ENCODE peak calls at places on chromosome 11, in four cellular contexts. One of them, this sample, is unnamed.
A peak's percentile ranks its signal among the peaks of the same experiment; 100 is the strongest.

GRCh38 chr11:34840736-34841386 is 75.3 kb downstream of the APIP start:
- DNase-seq in HCT116: peak; percentile 62
- DNase-seq in neural progenitor cell: peak; percentile 46
- DNase-seq in nephron progenitor cell: no peak
- DNase-seq in this sample: no peak

GRCh38 chr11:17927643-17928343 is 85.1 kb downstream of the SERGEF start:
- DNase-seq in HCT116: no peak
- DNase-seq in nephron progenitor cell: no peak
- DNase-seq in neural progenitor cell: no peak
- DNase-seq in this sample: no peak

GRCh38 chr11:31806186-31806943 is 4.8 kb downstream of the PAX6 start:
- DNase-seq in neural progenitor cell: peak; percentile 45
- DNase-seq in HCT116: no peak
- DNase-seq in nephron progenitor cell: no peak
- DNase-seq in this sample: no peak

GRCh38 chr11:57094206-57094940 is 87.4 kb upstream of the LRRC55 start:
- DNase-seq in neural progenitor cell: no peak
- DNase-seq in nephron progenitor cell: no peak
- DNase-seq in HCT116: no peak
- DNase-seq in this sample: no peak

GRCh38 chr11:44944181-44944852 is 6.4 kb downstream of the TP53I11 start:
- DNase-seq in neural progenitor cell: peak; percentile 52
- DNase-seq in HCT116: no peak
- DNase-seq in nephron progenitor cell: no peak
- DNase-seq in this sample: no peak

GRCh38 chr11:48037709-48038468 is 57.5 kb downstream of the PTPRJ start:
- DNase-seq in HCT116: no peak
- DNase-seq in neural progenitor cell: no peak
- DNase-seq in nephron progenitor cell: no peak
- DNase-seq in this sample: no peak

GRCh38 chr11:96680515-96680914 is 290.7 kb downstream of the JRKL start:
- DNase-seq in HCT116: no peak
- DNase-seq in neural progenitor cell: no peak
- DNase-seq in nephron progenitor cell: no peak
- DNase-seq in this sample: no peak

GRCh38 chr11:95149659-95150294 is 60.1 kb downstream of the ENDOD1 start:
- DNase-seq in neural progenitor cell: peak; percentile 90
- DNase-seq in nephron progenitor cell: peak; percentile 19
- DNase-seq in HCT116: peak; percentile 90
- DNase-seq in this sample: peak; percentile 41

GRCh38 chr11:41486436-41486835 is 27.0 kb upstream of the LRRC4C start:
- DNase-seq in neural progenitor cell: no peak
- DNase-seq in HCT116: no peak
- DNase-seq in nephron progenitor cell: no peak
- DNase-seq in this sample: no peak

GRCh38 chr11:14132312-14132711 is 169.8 kb downstream of the SPON1 start:
- DNase-seq in HCT116: no peak
- DNase-seq in nephron progenitor cell: no peak
- DNase-seq in neural progenitor cell: no peak
- DNase-seq in this sample: no peak

GRCh38 chr11:86671386-86672006 is 920 bp downstream of the ME3 start:
- DNase-seq in neural progenitor cell: peak; percentile 47
- DNase-seq in HCT116: no peak
- DNase-seq in nephron progenitor cell: peak; percentile 51
- DNase-seq in this sample: peak; percentile 5

GRCh38 chr11:13314676-13315394 is 37.2 kb downstream of the BMAL1 start:
- DNase-seq in neural progenitor cell: peak; percentile 57
- DNase-seq in HCT116: no peak
- DNase-seq in nephron progenitor cell: no peak
- DNase-seq in this sample: no peak

GRCh38 chr11:73963861-73964260 is 13.0 kb downstream of the DNAJB13 start:
- DNase-seq in nephron progenitor cell: no peak
- DNase-seq in HCT116: no peak
- DNase-seq in neural progenitor cell: no peak
- DNase-seq in this sample: no peak

GRCh38 chr11:127737499-127737898 is 736.9 kb upstream of the KIRREL3 start:
- DNase-seq in HCT116: no peak
- DNase-seq in neural progenitor cell: no peak
- DNase-seq in nephron progenitor cell: no peak
- DNase-seq in this sample: no peak

GRCh38 chr11:130653838-130654601 is 205.6 kb downstream of the ADAMTS15 start:
- DNase-seq in nephron progenitor cell: peak; percentile 37
- DNase-seq in neural progenitor cell: no peak
- DNase-seq in HCT116: no peak
- DNase-seq in this sample: no peak

GRCh38 chr11:87224486-87224885 is 186.8 kb downstream of the TMEM135 start:
- DNase-seq in HCT116: no peak
- DNase-seq in nephron progenitor cell: no peak
- DNase-seq in neural progenitor cell: no peak
- DNase-seq in this sample: no peak

GRCh38 chr11:86041975-86042378 is 26.9 kb downstream of the PICALM start:
- DNase-seq in neural progenitor cell: peak; percentile 88
- DNase-seq in HCT116: peak; percentile 76
- DNase-seq in nephron progenitor cell: peak; percentile 67
- DNase-seq in this sample: peak; percentile 67

GRCh38 chr11:57482782-57483569 is 22.6 kb downstream of the RTN4RL2 start:
- DNase-seq in nephron progenitor cell: peak; percentile 88
- DNase-seq in HCT116: no peak
- DNase-seq in neural progenitor cell: peak; percentile 83
- DNase-seq in this sample: peak; percentile 75

GRCh38 chr11:101429708-101430107 is 154.1 kb downstream of the TRPC6 start:
- DNase-seq in HCT116: no peak
- DNase-seq in neural progenitor cell: no peak
- DNase-seq in nephron progenitor cell: no peak
- DNase-seq in this sample: no peak

GRCh38 chr11:95155385-95155784 is 65.7 kb downstream of the ENDOD1 start:
- DNase-seq in HCT116: no peak
- DNase-seq in neural progenitor cell: no peak
- DNase-seq in nephron progenitor cell: no peak
- DNase-seq in this sample: no peak

GRCh38 chr11:114075891-114076441 is 16.5 kb downstream of the ZBTB16 start:
- DNase-seq in nephron progenitor cell: peak; percentile 69
- DNase-seq in neural progenitor cell: peak; percentile 71
- DNase-seq in HCT116: peak; percentile 6
- DNase-seq in this sample: peak; percentile 66

GRCh38 chr11:22671751-22672150 is 5.3 kb downstream of the GAS2 start:
- DNase-seq in nephron progenitor cell: no peak
- DNase-seq in neural progenitor cell: no peak
- DNase-seq in HCT116: no peak
- DNase-seq in this sample: no peak

GRCh38 chr11:689630-690029 is 5.4 kb downstream of the DEAF1 start:
- DNase-seq in neural progenitor cell: no peak
- DNase-seq in HCT116: no peak
- DNase-seq in nephron progenitor cell: no peak
- DNase-seq in this sample: no peak

GRCh38 chr11:131824766-131825165 is 454.4 kb downstream of the NTM start:
- DNase-seq in nephron progenitor cell: no peak
- DNase-seq in neural progenitor cell: no peak
- DNase-seq in HCT116: no peak
- DNase-seq in this sample: no peak

GRCh38 chr11:122933434-122933833 is 48.2 kb downstream of the BSX start:
- DNase-seq in nephron progenitor cell: no peak
- DNase-seq in neural progenitor cell: no peak
- DNase-seq in HCT116: no peak
- DNase-seq in this sample: no peak

GRCh38 chr11:22516136-22516535 is 109.5 kb downstream of the FANCF start:
- DNase-seq in nephron progenitor cell: no peak
- DNase-seq in neural progenitor cell: no peak
- DNase-seq in HCT116: no peak
- DNase-seq in this sample: no peak

GRCh38 chr11:118258410-118258809 is 5.7 kb downstream of the MPZL2 start:
- DNase-seq in nephron progenitor cell: no peak
- DNase-seq in HCT116: no peak
- DNase-seq in neural progenitor cell: no peak
- DNase-seq in this sample: no peak
- TF ChIP-seq CTCF in nephron progenitor cell: no peak
- TF ChIP-seq CTCF in HCT116: peak; percentile 60
- TF ChIP-seq CTCF in neural progenitor cell: peak; percentile 22
- TF ChIP-seq CTCF in this sample: peak; percentile 32

GRCh38 chr11:3809624-3809928 is 1.2 kb downstream of the PGAP2 start:
- DNase-seq in neural progenitor cell: no peak
- DNase-seq in HCT116: no peak
- DNase-seq in nephron progenitor cell: no peak
- DNase-seq in this sample: no peak

GRCh38 chr11:3807856-3808845 is at the start of gene PGAP2:
- DNase-seq in neural progenitor cell: peak; percentile 91
- DNase-seq in HCT116: peak; percentile 61
- DNase-seq in nephron progenitor cell: peak; percentile 90
- DNase-seq in this sample: peak; percentile 75

GRCh38 chr11:3810951-3811350 is 2.6 kb downstream of the PGAP2 start:
- DNase-seq in neural progenitor cell: no peak
- DNase-seq in HCT116: no peak
- DNase-seq in nephron progenitor cell: no peak
- DNase-seq in this sample: no peak

GRCh38 chr11:3810446-3810845 is 2.1 kb downstream of the PGAP2 start:
- DNase-seq in HCT116: no peak
- DNase-seq in nephron progenitor cell: no peak
- DNase-seq in neural progenitor cell: no peak
- DNase-seq in this sample: no peak

GRCh38 chr11:3808846-3809623 is 675 bp downstream of the PGAP2 start:
- DNase-seq in nephron progenitor cell: no peak
- DNase-seq in neural progenitor cell: peak; percentile 27
- DNase-seq in HCT116: peak; percentile 62
- DNase-seq in this sample: no peak
- TF ChIP-seq CTCF in nephron progenitor cell: peak; percentile 32
- TF ChIP-seq CTCF in neural progenitor cell: peak; percentile 35
- TF ChIP-seq CTCF in HCT116: peak; percentile 67
- TF ChIP-seq CTCF in this sample: no peak

GRCh38 chr11:58618215-58618614 is 4.2 kb upstream of the CNTF start:
- DNase-seq in nephron progenitor cell: no peak
- DNase-seq in neural progenitor cell: peak; percentile 24
- DNase-seq in HCT116: no peak
- DNase-seq in this sample: no peak
- TF ChIP-seq CTCF in nephron progenitor cell: no peak
- TF ChIP-seq CTCF in neural progenitor cell: peak; percentile 25
- TF ChIP-seq CTCF in HCT116: peak; percentile 11
- TF ChIP-seq CTCF in this sample: no peak

GRCh38 chr11:63672156-63672463 is 934 bp upstream of the ATL3 start:
- DNase-seq in nephron progenitor cell: no peak
- DNase-seq in HCT116: no peak
- DNase-seq in neural progenitor cell: no peak
- DNase-seq in this sample: no peak

GRCh38 chr11:63670738-63671321 is 346 bp downstream of the ATL3 start:
- DNase-seq in nephron progenitor cell: no peak
- DNase-seq in HCT116: no peak
- DNase-seq in neural progenitor cell: peak; percentile 74
- DNase-seq in this sample: peak; percentile 45

GRCh38 chr11:63672934-63673539 is 1.9 kb upstream of the ATL3 start:
- DNase-seq in neural progenitor cell: no peak
- DNase-seq in nephron progenitor cell: no peak
- DNase-seq in HCT116: no peak
- DNase-seq in this sample: no peak

GRCh38 chr11:63670077-63670737 is 969 bp downstream of the ATL3 start:
- DNase-seq in neural progenitor cell: no peak
- DNase-seq in nephron progenitor cell: no peak
- DNase-seq in HCT116: no peak
- DNase-seq in this sample: no peak

GRCh38 chr11:63671322-63672155 is at the start of gene ATL3:
- DNase-seq in neural progenitor cell: peak; percentile 98
- DNase-seq in HCT116: peak; percentile 93
- DNase-seq in nephron progenitor cell: peak; percentile 92
- DNase-seq in this sample: peak; percentile 94
- TF ChIP-seq CTCF in neural progenitor cell: no peak
- TF ChIP-seq CTCF in HCT116: no peak
- TF ChIP-seq CTCF in nephron progenitor cell: no peak
- TF ChIP-seq CTCF in this sample: no peak

DNA sequence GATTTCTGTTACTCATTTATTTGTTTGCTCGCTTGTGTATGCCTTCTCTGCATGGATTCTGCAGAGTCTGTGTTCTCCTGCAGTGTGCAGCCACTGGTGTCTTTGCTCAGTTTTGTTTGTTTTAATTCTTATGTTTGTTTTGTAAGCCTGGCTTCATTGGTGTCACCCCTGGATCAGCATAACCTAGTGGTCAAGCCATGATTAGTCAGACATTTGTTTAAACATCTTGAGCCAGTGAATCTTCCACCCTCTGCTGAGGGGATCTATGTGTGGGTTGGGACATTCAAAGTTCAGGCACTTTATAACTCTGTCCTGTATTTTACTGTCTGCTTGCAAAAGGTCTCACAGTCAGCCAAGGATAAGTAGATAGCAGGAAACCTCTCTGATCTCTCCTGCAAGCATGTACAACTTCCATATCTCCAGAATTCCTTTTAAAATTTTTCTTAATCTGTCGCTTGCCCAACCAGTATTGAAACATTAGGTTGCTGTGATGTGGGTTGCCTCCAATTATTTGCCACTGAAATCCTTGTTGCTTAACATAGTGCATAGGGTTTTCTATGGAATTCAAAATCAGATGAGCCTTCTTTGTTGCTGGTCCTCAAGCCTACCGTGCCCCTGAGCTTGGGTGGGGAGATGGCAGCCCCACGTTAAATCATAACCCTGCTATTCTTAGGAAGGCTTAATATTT is 86.8 kb downstream of the KCNQ1OT1 start:
- DNase-seq in neural progenitor cell: no peak
- DNase-seq in HCT116: no peak
- DNase-seq in nephron progenitor cell: no peak
- DNase-seq in this sample: no peak
- TF ChIP-seq CTCF in neural progenitor cell: no peak
- TF ChIP-seq CTCF in HCT116: no peak
- TF ChIP-seq CTCF in nephron progenitor cell: no peak
- TF ChIP-seq CTCF in this sample: no peak